ENCODE peak calls at places on chromosomes 5 and 9, in five cellular contexts. One of them, this sample, is unnamed.
A peak's percentile ranks its signal among the peaks of the same experiment; 100 is the strongest.

GRCh38 chr9:85421641-85422040 is 320.1 kb downstream of the AGTPBP1 start:
- DNase-seq in MV-4-11: no peak
- DNase-seq in mesothelial cell of epicardium: no peak
- DNase-seq in M059J: peak; percentile 61
- DNase-seq in AG04450: no peak
- DNase-seq in this sample: no peak

GRCh38 chr5:179319741-179320281 is 25.4 kb downstream of the ADAMTS2 start:
- DNase-seq in AG04450: no peak
- DNase-seq in MV-4-11: peak; percentile 7
- DNase-seq in M059J: peak; percentile 4
- DNase-seq in mesothelial cell of epicardium: no peak
- DNase-seq in this sample: no peak

GRCh38 chr5:1728846-1729245 is 70.8 kb downstream of the MRPL36 start:
- DNase-seq in AG04450: no peak
- DNase-seq in mesothelial cell of epicardium: no peak
- DNase-seq in M059J: no peak
- DNase-seq in MV-4-11: no peak
- DNase-seq in this sample: no peak

GRCh38 chr9:74496819-74497749 is at the start of gene RORB:
- DNase-seq in mesothelial cell of epicardium: no peak
- DNase-seq in AG04450: no peak
- DNase-seq in MV-4-11: no peak
- DNase-seq in M059J: peak; percentile 33
- DNase-seq in this sample: no peak

GRCh38 chr9:88949961-88950340 is 41.3 kb upstream of the S1PR3 start:
- DNase-seq in M059J: peak; percentile 67
- DNase-seq in MV-4-11: no peak
- DNase-seq in mesothelial cell of epicardium: no peak
- DNase-seq in AG04450: no peak
- DNase-seq in this sample: no peak

GRCh38 chr9:80957806-80958205 is 731.5 kb downstream of the TLE1 start:
- DNase-seq in AG04450: no peak
- DNase-seq in mesothelial cell of epicardium: no peak
- DNase-seq in MV-4-11: no peak
- DNase-seq in M059J: peak; percentile 3
- DNase-seq in this sample: no peak

GRCh38 chr5:1725641-1726468 is 73.8 kb downstream of the MRPL36 start:
- DNase-seq in MV-4-11: no peak
- DNase-seq in mesothelial cell of epicardium: no peak
- DNase-seq in M059J: no peak
- DNase-seq in AG04450: no peak
- DNase-seq in this sample: no peak

GRCh38 chr9:8895498-8896224 is 1096.1 kb upstream of the DMAC1 start:
- DNase-seq in MV-4-11: peak; percentile 22
- DNase-seq in AG04450: no peak
- DNase-seq in M059J: no peak
- DNase-seq in mesothelial cell of epicardium: no peak
- DNase-seq in this sample: no peak

GRCh38 chr5:172361566-172362238 is 78.1 kb upstream of the UBTD2 start:
- DNase-seq in AG04450: peak; percentile 97
- DNase-seq in MV-4-11: peak; percentile 95
- DNase-seq in mesothelial cell of epicardium: no peak
- DNase-seq in M059J: peak; percentile 95
- DNase-seq in this sample: peak; percentile 54

GRCh38 chr9:124673063-124673462 is 98.0 kb downstream of the NR6A1 start:
- DNase-seq in M059J: peak; percentile 76
- DNase-seq in AG04450: no peak
- DNase-seq in MV-4-11: peak; percentile 46
- DNase-seq in mesothelial cell of epicardium: no peak
- DNase-seq in this sample: no peak

GRCh38 chr5:143977891-143978448 is 166.0 kb downstream of the HMHB1 start:
- DNase-seq in AG04450: no peak
- DNase-seq in MV-4-11: no peak
- DNase-seq in mesothelial cell of epicardium: no peak
- DNase-seq in M059J: peak; percentile 94
- DNase-seq in this sample: no peak

GRCh38 chr9:92432972-92433548 is 8.8 kb upstream of the OMD start:
- DNase-seq in AG04450: no peak
- DNase-seq in M059J: no peak
- DNase-seq in mesothelial cell of epicardium: no peak
- DNase-seq in MV-4-11: no peak
- DNase-seq in this sample: no peak

GRCh38 chr9:17833846-17834245 is 255.0 kb downstream of the SH3GL2 start:
- DNase-seq in AG04450: no peak
- DNase-seq in mesothelial cell of epicardium: no peak
- DNase-seq in M059J: no peak
- DNase-seq in MV-4-11: no peak
- DNase-seq in this sample: no peak

GRCh38 chr9:133919253-133920115 is 72.6 kb downstream of the VAV2 start:
- DNase-seq in MV-4-11: no peak
- DNase-seq in AG04450: no peak
- DNase-seq in mesothelial cell of epicardium: no peak
- DNase-seq in M059J: no peak
- DNase-seq in this sample: no peak

GRCh38 chr5:126947146-126948010 is 83.0 kb downstream of the MARCHF3 start:
- DNase-seq in mesothelial cell of epicardium: no peak
- DNase-seq in AG04450: no peak
- DNase-seq in MV-4-11: no peak
- DNase-seq in M059J: no peak
- DNase-seq in this sample: no peak

GRCh38 chr5:107155667-107156066 is 515.1 kb downstream of the EFNA5 start:
- DNase-seq in AG04450: no peak
- DNase-seq in M059J: no peak
- DNase-seq in mesothelial cell of epicardium: no peak
- DNase-seq in MV-4-11: no peak
- DNase-seq in this sample: no peak

GRCh38 chr5:176888016-176888864 is 10.9 kb downstream of the HK3 start:
- DNase-seq in AG04450: no peak
- DNase-seq in M059J: no peak
- DNase-seq in mesothelial cell of epicardium: no peak
- DNase-seq in MV-4-11: no peak
- DNase-seq in this sample: no peak

GRCh38 chr5:151081426-151082273 is 816 bp upstream of the TNIP1 start:
- DNase-seq in MV-4-11: peak; percentile 72
- DNase-seq in mesothelial cell of epicardium: no peak
- DNase-seq in M059J: peak; percentile 71
- DNase-seq in AG04450: no peak
- DNase-seq in this sample: no peak

GRCh38 chr9:107020040-107020530 is 157.1 kb downstream of the ZNF462 start:
- DNase-seq in M059J: peak; percentile 98
- DNase-seq in MV-4-11: no peak
- DNase-seq in mesothelial cell of epicardium: no peak
- DNase-seq in AG04450: peak; percentile 91
- DNase-seq in this sample: no peak

GRCh38 chr5:176625512-176625911 is 4.8 kb downstream of the SNCB start:
- DNase-seq in MV-4-11: no peak
- DNase-seq in AG04450: no peak
- DNase-seq in mesothelial cell of epicardium: no peak
- DNase-seq in M059J: no peak
- DNase-seq in this sample: no peak

GRCh38 chr9:78940121-78940855 is 631.5 kb upstream of the TLE4 start:
- DNase-seq in M059J: no peak
- DNase-seq in MV-4-11: no peak
- DNase-seq in AG04450: no peak
- DNase-seq in mesothelial cell of epicardium: no peak
- DNase-seq in this sample: no peak

GRCh38 chr5:15241216-15241821 is 258.7 kb upstream of the FBXL7 start:
- DNase-seq in AG04450: no peak
- DNase-seq in M059J: no peak
- DNase-seq in MV-4-11: no peak
- DNase-seq in mesothelial cell of epicardium: no peak
- DNase-seq in this sample: no peak

GRCh38 chr5:61966558-61966957 is 339.4 kb upstream of the KIF2A start:
- DNase-seq in M059J: no peak
- DNase-seq in MV-4-11: no peak
- DNase-seq in AG04450: no peak
- DNase-seq in mesothelial cell of epicardium: no peak
- DNase-seq in this sample: no peak

GRCh38 chr9:125189011-125189360 is 617 bp downstream of the PPP6C start:
- DNase-seq in mesothelial cell of epicardium: no peak
- DNase-seq in MV-4-11: no peak
- DNase-seq in AG04450: no peak
- DNase-seq in M059J: peak; percentile 18
- DNase-seq in this sample: peak; percentile 24

GRCh38 chr5:112742424-112742823 is 4.7 kb downstream of the APC start:
- DNase-seq in M059J: peak; percentile 33
- DNase-seq in AG04450: no peak
- DNase-seq in mesothelial cell of epicardium: no peak
- DNase-seq in MV-4-11: peak; percentile 12
- DNase-seq in this sample: no peak

GRCh38 chr5:131364507-131365050 is 100.7 kb downstream of the CDC42SE2 start:
- DNase-seq in MV-4-11: peak; percentile 32
- DNase-seq in AG04450: no peak
- DNase-seq in M059J: no peak
- DNase-seq in mesothelial cell of epicardium: no peak
- DNase-seq in this sample: no peak

GRCh38 chr9:129104051-129104450 is 6.5 kb downstream of the CRAT start:
- DNase-seq in MV-4-11: no peak
- DNase-seq in AG04450: no peak
- DNase-seq in M059J: no peak
- DNase-seq in mesothelial cell of epicardium: no peak
- DNase-seq in this sample: no peak

GRCh38 chr9:138033950-138034349 is 156.4 kb downstream of the CACNA1B start:
- DNase-seq in mesothelial cell of epicardium: no peak
- DNase-seq in M059J: no peak
- DNase-seq in MV-4-11: no peak
- DNase-seq in AG04450: no peak
- DNase-seq in this sample: no peak

GRCh38 chr5:43609752-43610151 is 6.8 kb downstream of the NNT start:
- DNase-seq in mesothelial cell of epicardium: no peak
- DNase-seq in MV-4-11: no peak
- DNase-seq in M059J: peak; percentile 11
- DNase-seq in AG04450: no peak
- DNase-seq in this sample: no peak

GRCh38 chr5:164203581-164204225 is 698.3 kb downstream of the MAT2B start:
- DNase-seq in mesothelial cell of epicardium: no peak
- DNase-seq in M059J: no peak
- DNase-seq in MV-4-11: no peak
- DNase-seq in AG04450: no peak
- DNase-seq in this sample: no peak

GRCh38 chr5:69074664-69075521 is 18.9 kb upstream of the SLC30A5 start:
- DNase-seq in mesothelial cell of epicardium: no peak
- DNase-seq in MV-4-11: no peak
- DNase-seq in M059J: no peak
- DNase-seq in AG04450: no peak
- DNase-seq in this sample: no peak

GRCh38 chr5:134125195-134126015 is 10.9 kb downstream of the TCF7 start:
- DNase-seq in mesothelial cell of epicardium: no peak
- DNase-seq in M059J: peak; percentile 98
- DNase-seq in AG04450: peak; percentile 75
- DNase-seq in MV-4-11: no peak
- DNase-seq in this sample: no peak

GRCh38 chr9:98248737-98249474 is 6.5 kb downstream of the TBC1D2 start:
- DNase-seq in AG04450: peak; percentile 84
- DNase-seq in M059J: peak; percentile 96
- DNase-seq in mesothelial cell of epicardium: no peak
- DNase-seq in MV-4-11: peak; percentile 88
- DNase-seq in this sample: peak; percentile 27

GRCh38 chr9:109459423-109459822 is 38.7 kb downstream of the PTPN3 start:
- DNase-seq in M059J: no peak
- DNase-seq in mesothelial cell of epicardium: no peak
- DNase-seq in MV-4-11: no peak
- DNase-seq in AG04450: no peak
- DNase-seq in this sample: no peak

GRCh38 chr5:111830333-111830732 is 73.3 kb upstream of the NREP start:
- DNase-seq in MV-4-11: no peak
- DNase-seq in M059J: peak; percentile 93
- DNase-seq in mesothelial cell of epicardium: no peak
- DNase-seq in AG04450: no peak
- DNase-seq in this sample: no peak

GRCh38 chr5:89437450-89438435 is 554.8 kb upstream of the MEF2C start:
- DNase-seq in AG04450: no peak
- DNase-seq in mesothelial cell of epicardium: no peak
- DNase-seq in M059J: peak; percentile 82
- DNase-seq in MV-4-11: no peak
- DNase-seq in this sample: no peak

GRCh38 chr5:143248391-143248790 is 155.1 kb downstream of the NR3C1 start:
- DNase-seq in MV-4-11: no peak
- DNase-seq in mesothelial cell of epicardium: no peak
- DNase-seq in M059J: no peak
- DNase-seq in AG04450: no peak
- DNase-seq in this sample: no peak

GRCh38 chr5:74953961-74954720 is 88.0 kb upstream of the FAM169A start:
- DNase-seq in mesothelial cell of epicardium: no peak
- DNase-seq in M059J: peak; percentile 90
- DNase-seq in AG04450: no peak
- DNase-seq in MV-4-11: no peak
- DNase-seq in this sample: no peak

GRCh38 chr9:88011005-88011766 is 36.9 kb upstream of the CDK20 start:
- DNase-seq in AG04450: no peak
- DNase-seq in M059J: peak; percentile 54
- DNase-seq in mesothelial cell of epicardium: no peak
- DNase-seq in MV-4-11: peak; percentile 1
- DNase-seq in this sample: no peak